ENCODE peak calls at places on chromosomes 16 and 17, in four cellular contexts. I is right lobe of liver, V is EH, R is M059J. A is an unnamed sample.

GRCh38 chr17:6786618-6787017 is 10.6 kb downstream of the FBXO39 start:
- DNase-seq in I (no peak), R (peak), V (peak), A (peak)

GRCh38 chr17:34990921-34991365 is 10.6 kb downstream of the LIG3 start:
- DNase-seq in V (no peak), I (no peak), R (peak), A (no peak)

GRCh38 chr17:41322264-41322902 is 6.9 kb upstream of the KRTAP17-1 start:
- DNase-seq in R (peak), V (peak), I (no peak), A (peak)

GRCh38 chr17:29148257-29148789 is 31.9 kb downstream of the MYO18A start:
- DNase-seq in I (no peak), V (no peak), R (no peak), A (no peak)

GRCh38 chr16:2271848-2272461 is 4.0 kb upstream of the RNPS1 start:
- DNase-seq in R (no peak), V (no peak), I (no peak), A (no peak)

GRCh38 chr17:80737106-80738019 is 192.7 kb downstream of the RPTOR start:
- DNase-seq in V (no peak), R (no peak), I (no peak), A (no peak)

GRCh38 chr17:79051306-79051705 is 23.3 kb upstream of the ENGASE start:
- DNase-seq in R (no peak), V (no peak), I (no peak), A (no peak)

GRCh38 chr17:2213291-2213960 is 90.2 kb downstream of the SMG6 start:
- DNase-seq in R (no peak), I (no peak), V (peak), A (no peak)

GRCh38 chr17:59618894-59619312 is 792 bp upstream of the CLTC start:
- DNase-seq in V (no peak), R (peak), I (no peak), A (no peak)

GRCh38 chr16:80671281-80671849 is 130.6 kb downstream of the DYNLRB2 start:
- DNase-seq in R (no peak), V (no peak), I (no peak), A (no peak)

GRCh38 chr16:48542966-48543365 is 67.0 kb downstream of the N4BP1 start:
- DNase-seq in R (no peak), I (no peak), V (no peak), A (no peak)

GRCh38 chr16:82152641-82153094 is 17.4 kb downstream of the MPHOSPH6 start:
- DNase-seq in R (peak), V (peak), I (no peak), A (no peak)

GRCh38 chr16:17964196-17964595 is 372.3 kb downstream of the NPIPA8 start:
- DNase-seq in R (no peak), I (no peak), V (peak), A (no peak)

GRCh38 chr16:21684199-21684598 is 20.4 kb downstream of the OTOA start:
- DNase-seq in I (no peak), V (no peak), R (no peak), A (no peak)

GRCh38 chr17:38464251-38464722 is 36.0 kb downstream of the ARHGAP23 start:
- DNase-seq in R (peak), I (no peak), V (peak), A (no peak)

GRCh38 chr17:40092581-40092980 is 7.8 kb downstream of the NR1D1 start:
- DNase-seq in R (no peak), V (peak), I (no peak), A (no peak)

GRCh38 chr16:2954647-2955381 is 9.3 kb upstream of the KREMEN2 start:
- DNase-seq in I (no peak), V (no peak), R (no peak), A (no peak)

GRCh38 chr17:4840893-4841242 is 7.7 kb downstream of the MINK1 start:
- DNase-seq in V (no peak), R (no peak), I (no peak), A (no peak)

GRCh38 chr17:50719144-50719923 is at the start of gene LUC7L3:
- DNase-seq in R (peak), I (peak), V (peak), A (peak)

GRCh38 chr17:20986767-20987510 is 55.9 kb downstream of the USP22 start:
- DNase-seq in V (no peak), R (no peak), I (no peak), A (no peak)

GRCh38 chr17:35890774-35891155 is 10.6 kb upstream of the CCL5 start:
- DNase-seq in V (no peak), R (peak), I (peak), A (no peak)

A was measured in mammary epithelial cell.